ENCODE peak calls at places on chromosomes 4 and X, in seven cellular contexts. B is endothelial cell; E is stimulated activated CD8-positive, alpha-beta memory T cell treated with anti-CD3 and anti-CD28 coated beads, Interleukin-7, amount 100 ng/mL, for 1 hour; N is H54; P is upper lobe of right lung; C is activated T-helper 1 cell treated with Interleukin-2 at 50 U/mL for 16 hours; L is cardiac septum. S is an unnamed sample.

GRCh38 chr4:133137571-133137970 is 11.5 kb upstream of the PCDH10 start:
- DNase-seq in B (no peak), E (no peak), N (no peak), P (no peak), C (no peak), L (no peak), S (no peak)

GRCh38 chrX:43961699-43962098 is 11.5 kb downstream of the NDP start:
- DNase-seq in B (no peak), E (no peak), N (no peak), P (no peak), C (no peak), L (no peak), S (no peak)

GRCh38 chr4:77845400-77845799 is 17.2 kb upstream of the MRPL1 start:
- DNase-seq in B (no peak), E (no peak), N (no peak), P (no peak), C (no peak), L (no peak), S (no peak)

GRCh38 chr4:177461606-177462005 is 19.4 kb upstream of the AGA start:
- DNase-seq in B (no peak), E (no peak), N (no peak), P (no peak), C (no peak), L (no peak), S (no peak)

GRCh38 chrX:31656013-31656412 is 584.2 kb upstream of the FTHL17 start:
- DNase-seq in B (no peak), E (no peak), N (no peak), P (no peak), C (no peak), L (no peak), S (no peak)

GRCh38 chr4:182916483-182917181 is 554 bp downstream of the DCTD start:
- DNase-seq in B (peak; percentile 53), E (no peak), N (peak; percentile 50), P (peak; percentile 86), C (no peak), L (no peak), S (peak; percentile 17)

GRCh38 chr4:145180298-145181090 is at the start of gene OTUD4:
- DNase-seq in B (peak; percentile 93), E (peak; percentile 90), N (peak; percentile 72), P (peak; percentile 98), C (peak; percentile 93), L (peak; percentile 99), S (peak; percentile 88)

GRCh38 chr4:79893441-79893840 is 179.6 kb downstream of the ANTXR2 start:
- DNase-seq in B (no peak), E (no peak), N (no peak), P (no peak), C (no peak), L (no peak), S (no peak)

GRCh38 chr4:19155568-19155967 is 1096.1 kb upstream of the SLIT2 start:
- DNase-seq in B (no peak), E (no peak), N (no peak), P (no peak), C (no peak), L (no peak), S (no peak)

GRCh38 chrX:133923113-133923512 is 62.3 kb downstream of the GPC3 start:
- DNase-seq in B (no peak), E (no peak), N (no peak), P (no peak), C (no peak), L (no peak), S (no peak)

GRCh38 chr4:13888112-13888511 is 260.6 kb upstream of the BOD1L1 start:
- DNase-seq in B (no peak), E (no peak), N (peak; percentile 7), P (no peak), C (no peak), L (no peak), S (no peak)